ENCODE peak calls at places on chromosomes 7 and 10, in six cellular contexts. T is right lobe of liver, Z is A549, I is GM06990, C is AG10803, N is fibroblast of mammary gland. Y is an unnamed sample.

GRCh38 chr10:102546606-102547310 is 43.0 kb downstream of the SUFU start:
- DNase-seq in C (peak), Z (no peak), N (peak), I (no peak), T (no peak), Y (no peak)

GRCh38 chr7:106565428-106565827 is 95.5 kb downstream of the CCDC71L start:
- DNase-seq in C (no peak), N (no peak), I (no peak), Z (no peak), T (no peak), Y (no peak)

GRCh38 chr7:66500087-66500486 is 128.6 kb upstream of the KCTD7 start:
- DNase-seq in C (no peak), T (no peak), I (no peak), N (no peak), Z (no peak), Y (no peak)

GRCh38 chr10:121155742-121156141 is 304.6 kb downstream of the WDR11 start:
- DNase-seq in T (peak), N (no peak), C (no peak), Z (no peak), I (no peak), Y (no peak)

GRCh38 chr10:37679465-37679864 is 177.9 kb downstream of the ZNF248 start:
- DNase-seq in N (no peak), C (no peak), T (no peak), I (no peak), Z (no peak), Y (no peak)

GRCh38 chr7:87202705-87203104 is 16.8 kb downstream of the TMEM243 start:
- DNase-seq in N (no peak), C (no peak), Z (no peak), I (no peak), T (no peak), Y (no peak)

GRCh38 chr10:15196335-15196834 is 27.9 kb upstream of the NMT2 start:
- DNase-seq in N (no peak), Z (no peak), T (no peak), I (no peak), C (no peak), Y (no peak)

GRCh38 chr7:141042222-141043193 is 27.8 kb upstream of the MRPS33 start:
- DNase-seq in T (no peak), C (peak), N (no peak), I (no peak), Z (peak), Y (peak)

GRCh38 chr10:86862373-86862772 is 95.0 kb downstream of the MMRN2 start:
- DNase-seq in N (no peak), T (no peak), I (no peak), C (no peak), Z (no peak), Y (no peak)

GRCh38 chr10:132179551-132180392 is 7.0 kb upstream of the DPYSL4 start:
- DNase-seq in I (no peak), T (no peak), C (no peak), N (no peak), Z (no peak), Y (no peak)

GRCh38 chr10:1057106-1057657 is 997 bp downstream of the WDR37 start:
- DNase-seq in Z (peak), T (no peak), N (no peak), I (no peak), C (no peak), Y (no peak)

GRCh38 chr10:129094233-129094632 is 372.8 kb upstream of the MGMT start:
- DNase-seq in N (peak), I (no peak), Z (no peak), T (no peak), C (no peak), Y (no peak)

GRCh38 chr10:35795131-35795819 is 153.2 kb upstream of the FZD8 start:
- DNase-seq in C (no peak), Z (no peak), T (no peak), N (no peak), I (no peak), Y (peak)

GRCh38 chr7:157409149-157409752 is 72.4 kb downstream of the DNAJB6 start:
- DNase-seq in T (no peak), N (no peak), Z (no peak), C (no peak), I (no peak), Y (no peak)

GRCh38 chr7:36448781-36449379 is 59.2 kb downstream of the ANLN start:
- DNase-seq in C (no peak), N (peak), I (no peak), T (no peak), Z (no peak), Y (no peak)

GRCh38 chr7:16833373-16833772 is 28.6 kb upstream of the AGR2 start:
- DNase-seq in Z (no peak), C (no peak), N (no peak), I (no peak), T (no peak), Y (no peak)

GRCh38 chr7:24979863-24980694 is at the start of gene OSBPL3:
- DNase-seq in Z (peak), I (peak), C (peak), T (peak), N (peak), Y (peak)

GRCh38 chr7:83807770-83808169 is 158.8 kb upstream of the SEMA3E start:
- DNase-seq in Z (no peak), C (peak), I (no peak), T (no peak), N (no peak), Y (no peak)

GRCh38 chr10:47257396-47258120 is 42.4 kb upstream of the GDF10 start:
- DNase-seq in C (peak), T (peak), Z (no peak), I (peak), N (peak), Y (peak)

DNA sequence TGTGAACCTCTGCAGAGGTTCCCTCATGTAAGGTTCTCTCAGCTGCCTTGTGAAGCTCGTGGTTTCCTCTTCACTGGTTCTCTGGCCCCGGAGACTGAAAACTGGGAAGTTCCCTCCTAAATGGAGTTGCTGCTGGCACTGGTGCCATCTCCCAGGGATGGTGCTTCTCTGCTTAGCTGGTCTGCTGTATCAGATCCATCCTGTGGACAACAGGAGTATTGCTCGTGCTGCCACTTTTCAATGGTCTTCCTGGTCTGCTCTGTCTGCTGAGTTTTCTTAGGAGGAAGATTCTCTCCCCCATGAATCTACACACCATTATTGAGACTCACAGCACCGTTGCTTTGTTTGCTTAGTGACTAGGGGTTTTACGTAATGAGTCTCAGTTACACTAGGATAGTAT is 247.8 kb downstream of the OTUD1 start:
- DNase-seq in Z (no peak), N (no peak), C (no peak), T (no peak), I (no peak), Y (no peak)
- TF ChIP-seq CTCF in Z (no peak), N (no peak), C (no peak), T (no peak), I (no peak), Y (no peak)

GRCh38 chr7:12684733-12685132 is 2.7 kb upstream of the ARL4A start:
- DNase-seq in Z (no peak), I (no peak), T (no peak), C (no peak), N (no peak), Y (no peak)

GRCh38 chr7:12686894-12687212 is 580 bp upstream of the ARL4A start:
- DNase-seq in Z (no peak), T (no peak), C (no peak), I (no peak), N (no peak), Y (no peak)

GRCh38 chr7:12685550-12685949 is 1.9 kb upstream of the ARL4A start:
- DNase-seq in N (peak), Z (peak), C (peak), T (peak), I (no peak), Y (peak)

GRCh38 chr7:12686234-12686893 is 1.1 kb upstream of the ARL4A start:
- DNase-seq in N (peak), C (peak), I (peak), Z (peak), T (peak), Y (peak)

GRCh38 chr7:12687213-12688171 is at the start of gene ARL4A:
- DNase-seq in Z (peak), N (peak), I (peak), C (peak), T (peak), Y (peak)
- TF ChIP-seq CTCF in Z (peak), N (peak), I (peak), C (peak), T (peak), Y (peak)

DNA sequence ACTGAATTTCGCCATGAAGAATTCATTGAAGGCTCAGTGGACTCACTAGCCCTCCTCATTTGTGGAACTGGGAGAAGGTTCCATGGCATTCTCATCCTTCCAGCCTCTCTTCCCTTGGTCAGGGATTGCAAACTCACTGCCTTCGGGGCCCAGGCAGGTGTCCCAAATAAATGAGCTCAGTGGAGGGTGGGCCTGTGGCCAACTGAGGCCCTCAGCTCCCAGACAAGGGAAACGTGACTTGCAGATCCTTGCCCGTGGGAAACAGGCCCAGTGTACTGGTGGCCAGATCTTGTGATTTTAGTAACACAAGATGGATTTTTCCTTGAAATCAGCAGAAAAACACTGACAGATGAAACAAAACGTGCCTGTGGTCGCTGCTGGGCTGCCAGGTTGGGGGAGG is 168.7 kb upstream of the CTBP2 start:
- DNase-seq in I (no peak), C (no peak), T (no peak), Z (no peak), N (no peak), Y (no peak)
- TF ChIP-seq CTCF in I (no peak), C (no peak), T (no peak), Z (no peak), N (no peak), Y (no peak)

GRCh38 chr10:93126484-93127052 is 52.9 kb downstream of the CYP26A1 start:
- DNase-seq in T (no peak), Z (no peak), C (no peak), N (no peak), I (no peak), Y (no peak)
- TF ChIP-seq CTCF in T (peak), Z (peak), C (peak), N (peak), I (peak), Y (peak)

Y was measured in MCF 10A.